ENCODE peak calls at places on chromosomes 16 and 17, in four cellular contexts. M is dorsolateral prefrontal cortex, A is left ventricle myocardium inferior, U is fibroblast of mammary gland. C is an unnamed sample.

GRCh38 chr17:14925498-14925897 is 339.6 kb downstream of the PMP22 start:
- DNase-seq in M (no peak), A (no peak), U (no peak), C (no peak)

GRCh38 chr17:45405250-45406086 is 27.2 kb downstream of the ARHGAP27 start:
- DNase-seq in M (no peak), A (no peak), U (no peak), C (no peak)

GRCh38 chr17:56718515-56718914 is 115.2 kb downstream of the C17orf67 start:
- DNase-seq in M (no peak), A (no peak), U (no peak), C (no peak)

GRCh38 chr17:36728030-36728991 is 126.9 kb downstream of the MRM1 start:
- DNase-seq in M (no peak), A (no peak), U (no peak), C (no peak)

GRCh38 chr16:49773534-49774486 is 82.1 kb downstream of the ZNF423 start:
- DNase-seq in M (no peak), A (no peak), U (no peak), C (no peak)

GRCh38 chr16:71345031-71345430 is 13.5 kb upstream of the CALB2 start:
- DNase-seq in M (no peak), A (no peak), U (no peak), C (no peak)

GRCh38 chr16:14061732-14062259 is 9.3 kb upstream of the MRTFB start:
- DNase-seq in M (no peak), A (no peak), U (no peak), C (no peak)

GRCh38 chr16:76277099-76278030 is at the start of gene CNTNAP4:
- DNase-seq in M (peak), A (no peak), U (peak), C (no peak)

GRCh38 chr17:39939031-39939430 is 11.5 kb downstream of the LRRC3C start:
- DNase-seq in M (no peak), A (no peak), U (peak), C (no peak)

GRCh38 chr17:44384823-44385286 is 4.6 kb downstream of the ITGA2B start:
- DNase-seq in M (no peak), A (no peak), U (peak), C (no peak)

GRCh38 chr17:50072925-50073324 is 17.0 kb downstream of the ITGA3 start:
- DNase-seq in M (no peak), A (no peak), U (no peak), C (no peak)

GRCh38 chr16:56933828-56934598 is 2.1 kb downstream of the HERPUD1 start:
- DNase-seq in M (no peak), A (no peak), U (peak), C (no peak)

GRCh38 chr17:13776027-13776551 is 174.4 kb upstream of the HS3ST3A1 start:
- DNase-seq in M (no peak), A (peak), U (peak), C (peak)

GRCh38 chr17:64146418-64147109 is 16.6 kb upstream of the ERN1 start:
- DNase-seq in M (peak), A (peak), U (peak), C (peak)

GRCh38 chr17:67289174-67289876 is 44.3 kb upstream of the HELZ start:
- DNase-seq in M (peak), A (peak), U (peak), C (peak)

GRCh38 chr16:19182487-19182886 is 14.4 kb downstream of the SYT17 start:
- DNase-seq in M (no peak), A (no peak), U (no peak), C (no peak)

GRCh38 chr16:12412252-12412651 is 391.4 kb downstream of the CPPED1 start:
- DNase-seq in M (no peak), A (no peak), U (no peak), C (no peak)

GRCh38 chr16:86959182-86959651 is 358.0 kb downstream of the C16orf95 start:
- DNase-seq in M (no peak), A (no peak), U (no peak), C (no peak)

GRCh38 chr16:85256190-85256739 is 144.0 kb upstream of the CIBAR2 start:
- DNase-seq in M (no peak), A (no peak), U (no peak), C (no peak)

GRCh38 chr16:70679653-70680494 is 6.0 kb downstream of the MTSS2 start:
- DNase-seq in M (no peak), A (peak), U (no peak), C (no peak)

GRCh38 chr17:50348522-50349240 is 2.8 kb downstream of the XYLT2 start:
- DNase-seq in M (no peak), A (no peak), U (peak), C (peak)

GRCh38 chr16:83971165-83972130 is 3.4 kb downstream of the NECAB2 start:
- DNase-seq in M (no peak), A (peak), U (no peak), C (no peak)

GRCh38 chr16:85057212-85057889 is 29.8 kb downstream of the KIAA0513 start:
- DNase-seq in M (no peak), A (no peak), U (no peak), C (no peak)

GRCh38 chr16:30521873-30522641 is 4.3 kb downstream of the ZNF768 start:
- DNase-seq in M (no peak), A (no peak), U (no peak), C (no peak)

GRCh38 chr16:11677959-11678881 is 10.0 kb downstream of the SNN start:
- DNase-seq in M (no peak), A (no peak), U (no peak), C (no peak)

DNA sequence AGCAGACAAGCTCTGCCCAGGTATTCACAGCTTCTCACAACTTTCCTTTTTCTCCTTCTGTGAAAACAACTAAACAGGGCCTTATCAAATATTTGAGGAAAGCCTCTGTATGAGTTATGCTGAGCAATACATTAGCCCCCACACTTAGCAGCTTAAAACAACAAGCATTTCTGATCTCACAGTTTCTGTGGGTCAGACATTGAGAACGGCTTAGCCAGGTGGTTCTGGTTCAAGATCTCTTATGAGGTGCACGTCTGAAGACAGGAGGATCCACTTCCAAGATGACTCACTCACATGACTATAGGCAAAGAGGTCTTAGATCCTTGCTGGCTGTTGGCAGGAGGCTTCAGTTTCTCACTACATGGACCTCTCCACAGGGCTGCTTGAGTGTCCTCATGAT is 181.4 kb upstream of the WSCD1 start:
- DNase-seq in M (no peak), A (no peak), U (no peak), C (no peak)
- H3K4me3 ChIP-seq in M (no peak), A (no peak), U (no peak), C (no peak)

GRCh38 chr17:17624776-17625175 is 33.3 kb upstream of the PEMT start:
- DNase-seq in M (no peak), A (no peak), U (no peak), C (no peak)

GRCh38 chr17:17626840-17627239 is 35.3 kb upstream of the PEMT start:
- DNase-seq in M (no peak), A (no peak), U (no peak), C (no peak)

GRCh38 chr17:17623904-17624303 is 32.4 kb upstream of the PEMT start:
- DNase-seq in M (no peak), A (no peak), U (no peak), C (no peak)

GRCh38 chr17:17626151-17626805 is 34.8 kb upstream of the PEMT start:
- DNase-seq in M (no peak), A (no peak), U (no peak), C (no peak)

GRCh38 chr17:17628388-17629008 is 37.0 kb upstream of the PEMT start:
- DNase-seq in M (no peak), A (no peak), U (no peak), C (no peak)
- H3K4me3 ChIP-seq in M (no peak), A (no peak), U (no peak), C (no peak)

GRCh38 chr16:68263559-68264127 is 683 bp upstream of the SLC7A6 start:
- DNase-seq in M (no peak), A (no peak), U (no peak), C (no peak)
- H3K4me3 ChIP-seq in M (peak), A (peak), U (peak), C (peak)

GRCh38 chr17:60141111-60142018 is 8.4 kb upstream of the CA4 start:
- DNase-seq in M (no peak), A (no peak), U (no peak), C (peak)
- H3K4me3 ChIP-seq in M (no peak), A (no peak), U (no peak), C (no peak)

GRCh38 chr16:89115216-89115949 is 21.7 kb downstream of the ACSF3 start:
- DNase-seq in M (peak), A (peak), U (peak), C (no peak)

GRCh38 chr16:89118361-89119061 is 24.9 kb downstream of the ACSF3 start:
- DNase-seq in M (no peak), A (peak), U (no peak), C (no peak)

GRCh38 chr16:89117975-89118289 is 24.3 kb downstream of the ACSF3 start:
- DNase-seq in M (no peak), A (peak), U (no peak), C (no peak)

GRCh38 chr16:89117239-89117974 is 23.8 kb downstream of the ACSF3 start:
- DNase-seq in M (no peak), A (peak), U (no peak), C (no peak)

DNA sequence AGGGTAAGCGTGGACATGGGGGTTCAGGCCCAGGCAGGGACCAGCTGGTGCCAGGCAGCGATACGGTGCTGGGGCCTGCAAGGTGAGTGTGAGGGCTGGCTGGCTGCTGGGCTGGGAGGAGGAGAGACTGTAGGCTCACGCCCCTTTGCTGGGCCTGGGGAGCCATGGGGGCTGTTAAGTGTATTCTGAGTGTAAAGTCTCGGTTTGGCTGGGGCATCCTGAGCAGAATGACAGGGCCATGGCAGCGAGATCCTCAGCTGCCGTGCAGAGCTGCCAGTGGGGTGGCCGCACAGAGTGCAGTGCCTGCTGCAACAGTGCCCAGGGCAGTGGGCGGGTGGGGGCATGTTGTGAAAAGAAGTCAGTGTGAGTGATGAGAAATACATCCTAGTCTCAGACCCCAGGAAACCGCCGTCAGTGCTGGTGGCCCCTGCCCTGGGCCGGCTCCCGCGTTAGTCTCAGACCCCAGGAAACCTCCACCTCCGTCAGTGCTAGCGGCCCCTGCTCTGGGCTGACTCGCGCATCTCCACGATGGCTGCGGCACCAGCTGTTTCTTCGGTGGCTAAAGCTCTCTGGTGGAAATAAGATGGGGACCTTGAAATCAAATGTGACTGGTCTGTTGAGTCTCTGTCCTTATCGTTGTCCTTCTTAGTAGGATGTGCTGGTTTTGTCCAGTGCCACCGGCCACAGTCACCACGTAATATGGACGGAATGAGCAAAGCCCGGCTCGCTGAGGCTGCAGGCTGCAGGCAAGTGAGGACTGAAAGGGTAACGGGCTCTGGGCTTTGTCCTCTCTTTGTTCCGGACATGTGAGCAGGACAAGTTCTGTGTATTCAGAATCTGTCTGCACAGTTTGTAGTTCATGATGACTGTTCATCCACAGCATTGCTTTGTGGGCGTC is 22.9 kb downstream of the ACSF3 start:
- DNase-seq in M (no peak), A (peak), U (no peak), C (no peak)
- H3K4me3 ChIP-seq in M (no peak), A (no peak), U (no peak), C (no peak)

GRCh38 chr17:78125976-78126894 is 2.3 kb downstream of the TMC6 start:
- DNase-seq in M (no peak), A (peak), U (no peak), C (no peak)
- H3K4me3 ChIP-seq in M (no peak), A (peak), U (no peak), C (no peak)

GRCh38 chr17:29620779-29621500 is 1.8 kb downstream of the CORO6 start:
- DNase-seq in M (no peak), A (no peak), U (no peak), C (no peak)
- H3K4me3 ChIP-seq in M (peak), A (peak), U (no peak), C (no peak)

DNA sequence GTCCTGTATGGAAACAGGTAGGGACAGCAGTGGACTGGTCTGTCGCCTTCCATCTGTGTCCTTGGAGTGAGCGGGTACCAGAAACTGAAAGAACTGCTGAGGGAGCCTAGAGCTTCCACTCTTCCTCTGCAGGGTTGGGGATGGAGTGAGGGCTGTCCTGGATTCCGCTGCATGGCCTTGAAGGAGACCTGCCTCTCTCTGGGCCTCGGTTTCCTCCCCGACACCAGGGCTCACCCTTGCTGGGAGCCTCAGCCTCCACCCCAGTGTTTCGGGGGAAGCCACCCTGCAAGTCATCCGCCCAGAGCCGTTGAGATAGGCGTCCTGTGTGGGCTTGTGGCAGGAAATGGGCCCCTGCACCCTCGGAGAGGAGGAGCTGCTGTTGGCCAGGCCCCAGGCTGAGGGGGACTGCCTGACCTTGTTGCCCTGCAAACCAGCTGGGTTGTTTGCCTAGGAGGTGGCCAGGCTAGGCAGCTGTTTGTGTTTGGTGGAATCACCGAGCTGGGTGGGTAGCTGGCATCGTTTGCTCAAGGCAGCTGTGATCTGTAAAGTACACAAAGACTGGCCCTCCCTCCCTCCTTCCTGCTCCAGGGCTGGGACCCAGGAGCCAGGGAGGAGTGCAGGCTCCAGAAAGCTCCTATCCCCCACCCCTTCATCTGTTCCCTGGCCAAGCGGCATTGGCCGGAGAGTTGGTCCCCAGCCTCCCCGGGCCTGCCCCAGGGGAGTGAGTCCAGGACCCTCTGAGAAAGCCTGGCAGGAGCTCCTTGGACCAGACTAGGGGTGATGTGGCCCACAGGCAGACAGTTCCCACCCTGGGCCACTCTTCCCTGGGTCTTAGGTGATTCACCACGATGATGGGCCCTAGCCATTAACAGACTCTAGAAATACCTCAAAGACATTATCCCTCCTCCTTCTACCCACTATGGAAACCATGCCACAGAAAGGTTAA is 1.3 kb downstream of the RAB37 start:
- DNase-seq in M (no peak), A (peak), U (no peak), C (no peak)
- H3K4me3 ChIP-seq in M (no peak), A (peak), U (no peak), C (no peak)

GRCh38 chr17:52159159-52159809 is 770 bp upstream of the CA10 start:
- DNase-seq in M (peak), A (no peak), U (no peak), C (no peak)
- H3K4me3 ChIP-seq in M (peak), A (no peak), U (no peak), C (no peak)

C was measured in AG10803.